ENCODE peak calls at places on chromosome 3, in six cellular contexts. One of them, this sample, is unnamed.

GRCh38 chr3:169060037-169060436 is 603.5 kb downstream of the MECOM start:
- DNase-seq in H7: no peak
- DNase-seq in GM12878: no peak
- DNase-seq in foreskin fibroblast: peak
- DNase-seq in left lung: no peak
- DNase-seq in left ventricle myocardium inferior: no peak
- DNase-seq in this sample: no peak

GRCh38 chr3:117003501-117003900 is 293.9 kb downstream of the TUSC7 start:
- DNase-seq in H7: no peak
- DNase-seq in GM12878: no peak
- DNase-seq in foreskin fibroblast: no peak
- DNase-seq in left lung: no peak
- DNase-seq in left ventricle myocardium inferior: no peak
- DNase-seq in this sample: no peak

GRCh38 chr3:46468758-46469600 is 4.3 kb upstream of the LTF start:
- DNase-seq in H7: no peak
- DNase-seq in GM12878: no peak
- DNase-seq in foreskin fibroblast: no peak
- DNase-seq in left lung: no peak
- DNase-seq in left ventricle myocardium inferior: peak
- DNase-seq in this sample: no peak

GRCh38 chr3:31724681-31725080 is 192.0 kb downstream of the STT3B start:
- DNase-seq in H7: peak
- DNase-seq in GM12878: no peak
- DNase-seq in foreskin fibroblast: peak
- DNase-seq in left lung: no peak
- DNase-seq in left ventricle myocardium inferior: no peak
- DNase-seq in this sample: no peak

GRCh38 chr3:32137870-32138269 is 31.4 kb downstream of the GPD1L start:
- DNase-seq in H7: no peak
- DNase-seq in GM12878: no peak
- DNase-seq in foreskin fibroblast: no peak
- DNase-seq in left lung: no peak
- DNase-seq in left ventricle myocardium inferior: no peak
- DNase-seq in this sample: no peak

GRCh38 chr3:65538101-65538500 is 500.6 kb downstream of the MAGI1 start:
- DNase-seq in H7: no peak
- DNase-seq in GM12878: no peak
- DNase-seq in foreskin fibroblast: no peak
- DNase-seq in left lung: no peak
- DNase-seq in left ventricle myocardium inferior: no peak
- DNase-seq in this sample: no peak

GRCh38 chr3:131303848-131304247 is 77.7 kb upstream of the NUDT16 start:
- DNase-seq in H7: no peak
- DNase-seq in GM12878: no peak
- DNase-seq in foreskin fibroblast: peak
- DNase-seq in left lung: no peak
- DNase-seq in left ventricle myocardium inferior: no peak
- DNase-seq in this sample: no peak

GRCh38 chr3:88032245-88032644 is 26.6 kb downstream of the CGGBP1 start:
- DNase-seq in H7: no peak
- DNase-seq in GM12878: no peak
- DNase-seq in foreskin fibroblast: peak
- DNase-seq in left lung: no peak
- DNase-seq in left ventricle myocardium inferior: no peak
- DNase-seq in this sample: no peak

GRCh38 chr3:139491966-139492365 is 15.7 kb upstream of the RBP2 start:
- DNase-seq in H7: no peak
- DNase-seq in GM12878: no peak
- DNase-seq in foreskin fibroblast: no peak
- DNase-seq in left lung: no peak
- DNase-seq in left ventricle myocardium inferior: no peak
- DNase-seq in this sample: no peak

GRCh38 chr3:122977645-122978466 is 49.7 kb downstream of the SEMA5B start:
- DNase-seq in H7: peak
- DNase-seq in GM12878: no peak
- DNase-seq in foreskin fibroblast: peak
- DNase-seq in left lung: peak
- DNase-seq in left ventricle myocardium inferior: peak
- DNase-seq in this sample: peak

GRCh38 chr3:178382388-178383061 is 153.7 kb upstream of the KCNMB2 start:
- DNase-seq in H7: no peak
- DNase-seq in GM12878: no peak
- DNase-seq in foreskin fibroblast: peak
- DNase-seq in left lung: no peak
- DNase-seq in left ventricle myocardium inferior: no peak
- DNase-seq in this sample: peak

GRCh38 chr3:184523825-184524615 is 37.6 kb upstream of the EPHB3 start:
- DNase-seq in H7: peak
- DNase-seq in GM12878: no peak
- DNase-seq in foreskin fibroblast: peak
- DNase-seq in left lung: no peak
- DNase-seq in left ventricle myocardium inferior: no peak
- DNase-seq in this sample: peak

GRCh38 chr3:17730318-17730967 is 12.0 kb downstream of the TBC1D5 start:
- DNase-seq in H7: no peak
- DNase-seq in GM12878: no peak
- DNase-seq in foreskin fibroblast: peak
- DNase-seq in left lung: no peak
- DNase-seq in left ventricle myocardium inferior: peak
- DNase-seq in this sample: no peak

GRCh38 chr3:159762981-159763465 is 225.6 kb upstream of the IL12A start:
- DNase-seq in H7: peak
- DNase-seq in GM12878: no peak
- DNase-seq in foreskin fibroblast: peak
- DNase-seq in left lung: peak
- DNase-seq in left ventricle myocardium inferior: peak
- DNase-seq in this sample: peak

GRCh38 chr3:194095464-194095863 is 40.5 kb upstream of the HES1 start:
- DNase-seq in H7: no peak
- DNase-seq in GM12878: no peak
- DNase-seq in foreskin fibroblast: no peak
- DNase-seq in left lung: no peak
- DNase-seq in left ventricle myocardium inferior: peak
- DNase-seq in this sample: no peak

GRCh38 chr3:90261481-90262433 is 1154.3 kb downstream of the EPHA3 start:
- DNase-seq in H7: no peak
- DNase-seq in GM12878: no peak
- DNase-seq in foreskin fibroblast: no peak
- DNase-seq in left lung: no peak
- DNase-seq in left ventricle myocardium inferior: no peak
- DNase-seq in this sample: no peak

GRCh38 chr3:38726751-38727150 is 77.3 kb upstream of the SCN5A start:
- DNase-seq in H7: no peak
- DNase-seq in GM12878: no peak
- DNase-seq in foreskin fibroblast: no peak
- DNase-seq in left lung: peak
- DNase-seq in left ventricle myocardium inferior: no peak
- DNase-seq in this sample: no peak
- H3K4me3 ChIP-seq in H7: no peak
- H3K4me3 ChIP-seq in GM12878: no peak
- H3K4me3 ChIP-seq in foreskin fibroblast: no peak
- H3K4me3 ChIP-seq in left lung: no peak
- H3K4me3 ChIP-seq in left ventricle myocardium inferior: no peak
- H3K4me3 ChIP-seq in this sample: no peak

GRCh38 chr3:125142418-125142778 is 70.2 kb downstream of the SLC12A8 start:
- DNase-seq in H7: peak
- DNase-seq in GM12878: no peak
- DNase-seq in foreskin fibroblast: no peak
- DNase-seq in left lung: no peak
- DNase-seq in left ventricle myocardium inferior: no peak
- DNase-seq in this sample: no peak

GRCh38 chr3:125143538-125143937 is 69.0 kb downstream of the SLC12A8 start:
- DNase-seq in H7: no peak
- DNase-seq in GM12878: no peak
- DNase-seq in foreskin fibroblast: no peak
- DNase-seq in left lung: no peak
- DNase-seq in left ventricle myocardium inferior: no peak
- DNase-seq in this sample: no peak

GRCh38 chr3:125140011-125140813 is 72.3 kb downstream of the SLC12A8 start:
- DNase-seq in H7: no peak
- DNase-seq in GM12878: no peak
- DNase-seq in foreskin fibroblast: peak
- DNase-seq in left lung: no peak
- DNase-seq in left ventricle myocardium inferior: no peak
- DNase-seq in this sample: no peak

GRCh38 chr3:125140817-125141595 is 71.5 kb downstream of the SLC12A8 start:
- DNase-seq in H7: peak
- DNase-seq in GM12878: no peak
- DNase-seq in foreskin fibroblast: peak
- DNase-seq in left lung: no peak
- DNase-seq in left ventricle myocardium inferior: no peak
- DNase-seq in this sample: no peak

GRCh38 chr3:125141596-125142417 is 70.7 kb downstream of the SLC12A8 start:
- DNase-seq in H7: peak
- DNase-seq in GM12878: no peak
- DNase-seq in foreskin fibroblast: peak
- DNase-seq in left lung: peak
- DNase-seq in left ventricle myocardium inferior: peak
- DNase-seq in this sample: no peak
- H3K4me3 ChIP-seq in H7: peak
- H3K4me3 ChIP-seq in GM12878: peak
- H3K4me3 ChIP-seq in foreskin fibroblast: peak
- H3K4me3 ChIP-seq in left lung: peak
- H3K4me3 ChIP-seq in left ventricle myocardium inferior: peak
- H3K4me3 ChIP-seq in this sample: peak

GRCh38 chr3:49172616-49173041 is 1.2 kb downstream of the KLHDC8B start:
- DNase-seq in H7: peak
- DNase-seq in GM12878: no peak
- DNase-seq in foreskin fibroblast: no peak
- DNase-seq in left lung: no peak
- DNase-seq in left ventricle myocardium inferior: no peak
- DNase-seq in this sample: no peak
- H3K4me3 ChIP-seq in H7: no peak
- H3K4me3 ChIP-seq in GM12878: no peak
- H3K4me3 ChIP-seq in foreskin fibroblast: peak
- H3K4me3 ChIP-seq in left lung: peak
- H3K4me3 ChIP-seq in left ventricle myocardium inferior: peak
- H3K4me3 ChIP-seq in this sample: peak

GRCh38 chr3:112011376-112011940 is 12.7 kb downstream of the TAGLN3 start:
- DNase-seq in H7: no peak
- DNase-seq in GM12878: no peak
- DNase-seq in foreskin fibroblast: no peak
- DNase-seq in left lung: no peak
- DNase-seq in left ventricle myocardium inferior: no peak
- DNase-seq in this sample: no peak
- H3K4me3 ChIP-seq in H7: no peak
- H3K4me3 ChIP-seq in GM12878: no peak
- H3K4me3 ChIP-seq in foreskin fibroblast: no peak
- H3K4me3 ChIP-seq in left lung: no peak
- H3K4me3 ChIP-seq in left ventricle myocardium inferior: no peak
- H3K4me3 ChIP-seq in this sample: no peak

GRCh38 chr3:51311055-51311454 is 74.0 kb upstream of the MANF start:
- DNase-seq in H7: peak
- DNase-seq in GM12878: no peak
- DNase-seq in foreskin fibroblast: peak
- DNase-seq in left lung: no peak
- DNase-seq in left ventricle myocardium inferior: no peak
- DNase-seq in this sample: no peak
- H3K4me3 ChIP-seq in H7: no peak
- H3K4me3 ChIP-seq in GM12878: no peak
- H3K4me3 ChIP-seq in foreskin fibroblast: no peak
- H3K4me3 ChIP-seq in left lung: no peak
- H3K4me3 ChIP-seq in left ventricle myocardium inferior: no peak
- H3K4me3 ChIP-seq in this sample: no peak

GRCh38 chr3:57015912-57016311 is 44.6 kb upstream of the SPATA12 start:
- DNase-seq in H7: no peak
- DNase-seq in GM12878: no peak
- DNase-seq in foreskin fibroblast: no peak
- DNase-seq in left lung: no peak
- DNase-seq in left ventricle myocardium inferior: no peak
- DNase-seq in this sample: no peak

GRCh38 chr3:57017481-57017880 is 43.0 kb upstream of the SPATA12 start:
- DNase-seq in H7: no peak
- DNase-seq in GM12878: no peak
- DNase-seq in foreskin fibroblast: peak
- DNase-seq in left lung: no peak
- DNase-seq in left ventricle myocardium inferior: no peak
- DNase-seq in this sample: no peak

GRCh38 chr3:57018246-57018645 is 42.2 kb upstream of the SPATA12 start:
- DNase-seq in H7: no peak
- DNase-seq in GM12878: no peak
- DNase-seq in foreskin fibroblast: no peak
- DNase-seq in left lung: no peak
- DNase-seq in left ventricle myocardium inferior: no peak
- DNase-seq in this sample: no peak

GRCh38 chr3:57015350-57015729 is 45.1 kb upstream of the SPATA12 start:
- DNase-seq in H7: no peak
- DNase-seq in GM12878: no peak
- DNase-seq in foreskin fibroblast: no peak
- DNase-seq in left lung: no peak
- DNase-seq in left ventricle myocardium inferior: no peak
- DNase-seq in this sample: no peak

GRCh38 chr3:57019057-57019456 is 41.4 kb upstream of the SPATA12 start:
- DNase-seq in H7: no peak
- DNase-seq in GM12878: no peak
- DNase-seq in foreskin fibroblast: no peak
- DNase-seq in left lung: no peak
- DNase-seq in left ventricle myocardium inferior: no peak
- DNase-seq in this sample: no peak
- H3K4me3 ChIP-seq in H7: no peak
- H3K4me3 ChIP-seq in GM12878: no peak
- H3K4me3 ChIP-seq in foreskin fibroblast: no peak
- H3K4me3 ChIP-seq in left lung: no peak
- H3K4me3 ChIP-seq in left ventricle myocardium inferior: no peak
- H3K4me3 ChIP-seq in this sample: no peak

GRCh38 chr3:128080323-128080898 is 28.2 kb downstream of the SEC61A1 start:
- DNase-seq in H7: no peak
- DNase-seq in GM12878: no peak
- DNase-seq in foreskin fibroblast: peak
- DNase-seq in left lung: no peak
- DNase-seq in left ventricle myocardium inferior: no peak
- DNase-seq in this sample: peak

GRCh38 chr3:128081226-128081625 is 29.0 kb downstream of the SEC61A1 start:
- DNase-seq in H7: no peak
- DNase-seq in GM12878: no peak
- DNase-seq in foreskin fibroblast: no peak
- DNase-seq in left lung: no peak
- DNase-seq in left ventricle myocardium inferior: no peak
- DNase-seq in this sample: no peak

GRCh38 chr3:128079823-128080222 is 27.6 kb downstream of the SEC61A1 start:
- DNase-seq in H7: no peak
- DNase-seq in GM12878: no peak
- DNase-seq in foreskin fibroblast: no peak
- DNase-seq in left lung: no peak
- DNase-seq in left ventricle myocardium inferior: no peak
- DNase-seq in this sample: no peak

GRCh38 chr3:128076783-128077624 is 24.8 kb downstream of the SEC61A1 start:
- DNase-seq in H7: peak
- DNase-seq in GM12878: no peak
- DNase-seq in foreskin fibroblast: peak
- DNase-seq in left lung: peak
- DNase-seq in left ventricle myocardium inferior: peak
- DNase-seq in this sample: no peak

GRCh38 chr3:128078875-128079274 is 26.6 kb downstream of the SEC61A1 start:
- DNase-seq in H7: no peak
- DNase-seq in GM12878: no peak
- DNase-seq in foreskin fibroblast: no peak
- DNase-seq in left lung: no peak
- DNase-seq in left ventricle myocardium inferior: no peak
- DNase-seq in this sample: no peak
- H3K4me3 ChIP-seq in H7: no peak
- H3K4me3 ChIP-seq in GM12878: no peak
- H3K4me3 ChIP-seq in foreskin fibroblast: no peak
- H3K4me3 ChIP-seq in left lung: no peak
- H3K4me3 ChIP-seq in left ventricle myocardium inferior: no peak
- H3K4me3 ChIP-seq in this sample: no peak

This sample was measured in skeletal muscle cell.